ENCODE peak calls at places on chromosomes 5 and 9, in seven cellular contexts. V, O, Y, F, Z, K and H are unnamed samples.

GRCh38 chr9:4303002-4303401 is 3.1 kb upstream of the GLIS3 start:
- DNase-seq in Z (no peak), O (no peak), F (no peak), Y (no peak), K (no peak), V (no peak), H (no peak)

GRCh38 chr5:57841671-57842375 is 359.2 kb upstream of the ACTBL2 start:
- DNase-seq in K (peak; percentile 46), Z (no peak), O (no peak), Y (no peak), V (peak; percentile 65), F (no peak), H (peak; percentile 54)

GRCh38 chr5:135462304-135462703 is 10.2 kb upstream of the TIFAB start:
- DNase-seq in O (peak; percentile 88), K (peak; percentile 80), V (peak; percentile 90), Y (peak; percentile 68), F (no peak), Z (peak; percentile 87), H (peak; percentile 73)

GRCh38 chr9:122051401-122052346 is 41.4 kb downstream of the TTLL11 start:
- DNase-seq in K (no peak), F (peak; percentile 23), Z (no peak), Y (no peak), O (peak; percentile 52), V (no peak), H (no peak)

GRCh38 chr5:140145223-140145622 is 19.5 kb downstream of the IGIP start:
- DNase-seq in O (no peak), Z (no peak), F (no peak), V (no peak), K (peak; percentile 46), Y (no peak), H (no peak)

GRCh38 chr9:128558431-128559310 is 6.3 kb downstream of the SPTAN1 start:
- DNase-seq in V (peak; percentile 44), F (peak; percentile 97), O (peak; percentile 86), Y (peak; percentile 72), Z (peak; percentile 53), K (no peak), H (no peak)

GRCh38 chr9:127278372-127278771 is 13.8 kb downstream of the GARNL3 start:
- DNase-seq in Y (no peak), V (no peak), K (no peak), Z (no peak), O (no peak), F (no peak), H (no peak)

GRCh38 chr5:178595145-178595544 is 5.0 kb upstream of the COL23A1 start:
- DNase-seq in Y (no peak), V (no peak), O (no peak), Z (no peak), F (no peak), K (no peak), H (no peak)

GRCh38 chr5:14039576-14039975 is 95.1 kb upstream of the DNAH5 start:
- DNase-seq in Z (no peak), O (no peak), Y (no peak), K (no peak), V (no peak), F (no peak), H (peak; percentile 35)

GRCh38 chr5:29412979-29413378 is 1780.5 kb upstream of the CDH6 start:
- DNase-seq in Z (no peak), K (no peak), F (no peak), V (no peak), O (no peak), Y (no peak), H (no peak)

GRCh38 chr5:171705036-171705435 is 80.6 kb upstream of the SMIM23 start:
- DNase-seq in F (no peak), V (no peak), O (no peak), Y (no peak), K (peak; percentile 27), Z (no peak), H (no peak)

GRCh38 chr5:665956-666711 is 27.0 kb downstream of the TPPP start:
- DNase-seq in O (no peak), V (no peak), F (no peak), Z (no peak), K (no peak), Y (no peak), H (no peak)

GRCh38 chr5:175517824-175518450 is 39.6 kb downstream of the SFXN1 start:
- DNase-seq in Z (no peak), V (peak; percentile 8), O (peak; percentile 80), Y (no peak), F (no peak), K (no peak), H (no peak)

GRCh38 chr5:135040331-135041144 is 6.5 kb upstream of the PITX1 start:
- DNase-seq in V (no peak), Z (no peak), Y (peak; percentile 77), O (no peak), F (no peak), K (peak; percentile 83), H (no peak)

GRCh38 chr9:129703667-129704355 is 38.4 kb downstream of the PRRX2 start:
- DNase-seq in F (no peak), O (no peak), Y (no peak), K (no peak), Z (no peak), V (no peak), H (no peak)

GRCh38 chr5:27316283-27316675 is 277.9 kb upstream of the CDH9 start:
- DNase-seq in K (no peak), F (no peak), Z (no peak), Y (no peak), O (no peak), V (no peak), H (no peak)

GRCh38 chr9:4923141-4923540 is 61.9 kb upstream of the JAK2 start:
- DNase-seq in K (no peak), Z (no peak), F (no peak), O (no peak), Y (no peak), V (no peak), H (no peak)

GRCh38 chr9:93594041-93594756 is 17.8 kb downstream of the PHF2 start:
- DNase-seq in Z (no peak), F (no peak), Y (no peak), O (peak; percentile 77), V (no peak), K (peak; percentile 46), H (no peak)
- TF ChIP-seq JUND in Z (no peak), F (no peak), Y (no peak), O (peak; percentile 42), V (no peak), K (no peak), H (no peak)

GRCh38 chr9:107605041-107605440 is 115.5 kb upstream of the KLF4 start:
- DNase-seq in K (no peak), Z (no peak), V (no peak), Y (no peak), O (no peak), F (no peak), H (no peak)
- TF ChIP-seq JUND in K (no peak), Z (no peak), V (no peak), Y (no peak), O (no peak), F (no peak), H (no peak)

GRCh38 chr9:132773764-132774339 is 103.6 kb downstream of the GTF3C4 start:
- DNase-seq in K (no peak), Y (no peak), V (no peak), F (no peak), O (no peak), Z (no peak), H (no peak)

GRCh38 chr9:132770775-132771310 is 100.6 kb downstream of the GTF3C4 start:
- DNase-seq in F (no peak), K (no peak), O (no peak), Z (no peak), Y (no peak), V (no peak), H (no peak)

GRCh38 chr9:132773093-132773492 is 102.8 kb downstream of the GTF3C4 start:
- DNase-seq in O (no peak), V (no peak), F (no peak), Y (no peak), Z (no peak), K (no peak), H (no peak)

GRCh38 chr9:132769895-132770774 is 99.9 kb downstream of the GTF3C4 start:
- DNase-seq in Z (peak; percentile 14), O (no peak), V (no peak), F (peak; percentile 12), K (peak; percentile 78), Y (no peak), H (peak; percentile 65)

DNA sequence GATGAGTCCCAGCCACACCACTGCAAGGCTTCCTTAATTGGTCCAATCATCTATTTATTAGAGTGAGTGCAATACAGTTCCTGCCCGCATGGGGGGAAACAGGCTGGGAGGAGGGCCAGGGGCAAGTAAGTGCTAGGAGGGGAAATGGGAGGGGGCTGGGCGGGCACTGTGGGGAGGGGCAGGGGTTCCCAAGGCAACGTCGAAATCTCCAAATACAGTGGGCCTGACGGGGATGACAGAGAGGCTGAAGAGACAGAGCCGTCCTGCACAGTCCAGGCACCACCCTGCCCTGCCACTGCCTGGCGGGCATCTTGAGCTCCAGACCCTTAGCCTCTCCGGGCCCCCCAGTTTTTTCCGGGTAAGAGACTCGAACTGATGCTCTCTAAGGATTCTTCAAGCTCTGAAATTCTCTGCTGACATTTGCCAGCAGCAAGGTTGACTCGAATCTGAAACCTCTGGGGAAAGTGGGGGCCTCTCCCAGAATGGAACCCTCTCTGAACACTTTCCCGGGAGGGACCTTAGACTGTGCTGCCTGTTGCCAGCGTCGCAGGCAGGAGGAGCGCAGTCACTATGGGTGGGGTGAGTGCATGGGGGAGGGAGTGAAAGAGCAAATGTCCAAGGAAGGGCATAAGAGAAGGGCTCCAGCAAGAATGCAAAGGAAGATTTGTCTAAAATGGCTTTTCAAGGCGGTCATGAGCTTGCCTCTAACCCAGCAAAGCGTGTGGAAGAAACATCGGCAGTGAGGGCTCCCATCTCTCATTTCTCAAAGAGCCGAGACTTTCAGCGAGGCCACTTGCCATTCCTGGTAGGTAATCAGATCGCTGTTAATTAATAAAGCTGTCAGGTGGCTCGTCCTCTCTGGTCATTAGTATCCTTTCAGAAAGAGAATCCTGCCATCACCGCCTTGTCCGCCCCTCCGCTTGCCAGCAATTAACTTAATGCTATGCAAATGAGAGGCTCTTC is 98.9 kb downstream of the GTF3C4 start:
- DNase-seq in F (peak; percentile 40), Y (peak; percentile 68), V (no peak), Z (peak; percentile 58), K (peak; percentile 72), O (peak; percentile 50), H (peak; percentile 60)
- TF ChIP-seq JUND in F (no peak), Y (no peak), V (no peak), Z (no peak), K (no peak), O (no peak), H (no peak)

DNA sequence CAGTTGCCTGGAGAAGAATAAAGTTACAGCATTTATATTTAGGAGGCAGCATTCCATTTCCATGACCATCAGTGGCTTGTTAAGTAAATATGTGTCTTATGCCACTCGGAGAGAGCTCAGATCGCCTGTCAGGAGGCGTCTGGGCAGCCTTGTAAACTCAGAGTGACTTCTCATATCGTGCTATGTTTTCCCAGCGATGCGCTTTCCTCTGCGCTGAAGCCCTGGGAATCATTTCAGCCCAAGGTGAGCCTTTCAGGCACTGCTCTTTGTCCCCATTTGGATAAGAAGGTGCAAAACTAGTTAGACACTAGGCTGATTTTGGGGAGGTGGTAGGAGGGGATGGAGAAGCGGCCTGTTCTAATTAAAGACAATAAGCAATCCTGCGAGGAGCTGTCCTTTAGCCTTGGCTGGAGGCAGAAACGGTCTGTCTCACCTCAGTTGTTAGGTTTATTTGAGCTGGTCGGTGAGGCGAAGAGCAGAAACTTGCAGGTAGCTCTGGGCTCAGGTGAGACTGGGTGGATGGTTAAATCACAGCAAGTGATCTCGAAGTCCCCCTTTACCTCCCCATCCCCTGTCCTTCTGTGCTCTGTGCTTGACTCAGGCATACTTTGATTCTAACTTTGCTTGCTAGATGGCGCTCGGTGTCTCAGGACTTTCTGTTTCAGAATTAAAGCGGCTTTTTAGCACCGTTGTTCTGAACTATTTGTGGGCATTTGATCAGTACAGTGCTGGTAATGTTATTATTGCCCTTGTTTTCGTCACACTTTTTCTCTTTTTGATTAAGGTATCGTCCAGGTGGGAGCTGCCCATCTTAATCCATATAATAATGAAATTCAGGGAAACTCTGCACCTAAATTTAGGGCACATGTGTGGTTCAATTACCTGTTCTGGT is 24.6 kb downstream of the NR2F1 start:
- DNase-seq in O (no peak), F (no peak), V (no peak), Z (peak; percentile 44), Y (peak; percentile 64), K (peak; percentile 76), H (no peak)
- TF ChIP-seq JUND in O (no peak), F (no peak), V (no peak), Z (no peak), Y (peak; percentile 16), K (no peak), H (no peak)